ENCODE peak calls at places on chromosomes 2 and 18, in four cellular contexts. U is GM12878, Q is A549, J is HCT116. M is an unnamed sample.

GRCh38 chr2:167005096-167005495 is 116.8 kb downstream of the XIRP2 start:
- DNase-seq in U (no peak), Q (no peak), J (no peak), M (no peak)

GRCh38 chr18:4107049-4107459 is 348.1 kb downstream of the DLGAP1 start:
- DNase-seq in U (no peak), Q (no peak), J (no peak), M (no peak)

GRCh38 chr18:57436193-57436964 is 1.2 kb downstream of the ONECUT2 start:
- DNase-seq in U (no peak), Q (no peak), J (no peak), M (no peak)

GRCh38 chr18:67199993-67200617 is 316.4 kb downstream of the DSEL start:
- DNase-seq in U (peak), Q (peak), J (peak), M (peak)

GRCh38 chr2:46010925-46011490 is 286.2 kb upstream of the EPAS1 start:
- DNase-seq in U (no peak), Q (peak), J (peak), M (peak)

GRCh38 chr2:203453858-203454451 is 81.1 kb downstream of the RAPH1 start:
- DNase-seq in U (peak), Q (peak), J (peak), M (peak)

GRCh38 chr2:194907569-194907968 is 749.5 kb upstream of the SLC39A10 start:
- DNase-seq in U (no peak), Q (no peak), J (no peak), M (no peak)

GRCh38 chr2:39377226-39377939 is 59.7 kb downstream of the MAP4K3 start:
- DNase-seq in U (peak), Q (no peak), J (no peak), M (peak)

GRCh38 chr2:73243884-73244570 is 9.9 kb downstream of the CCT7 start:
- DNase-seq in U (no peak), Q (no peak), J (no peak), M (no peak)

GRCh38 chr2:136247204-136247990 is 129.4 kb upstream of the CXCR4 start:
- DNase-seq in U (no peak), Q (no peak), J (no peak), M (peak)

GRCh38 chr2:141041281-141041680 is 1089.5 kb downstream of the LRP1B start:
- DNase-seq in U (no peak), Q (no peak), J (no peak), M (no peak)

GRCh38 chr2:206700141-206700540 is 18.1 kb downstream of the DYTN start:
- DNase-seq in U (no peak), Q (no peak), J (no peak), M (peak)

GRCh38 chr2:98869868-98870267 is 66.2 kb downstream of the CRACDL start:
- DNase-seq in U (no peak), Q (no peak), J (no peak), M (no peak)

GRCh38 chr2:59745085-59745484 is 808.4 kb downstream of the BCL11A start:
- DNase-seq in U (no peak), Q (no peak), J (no peak), M (no peak)

GRCh38 chr18:79912409-79912991 is 39.0 kb downstream of the SLC66A2 start:
- DNase-seq in U (no peak), Q (no peak), J (no peak), M (no peak)

GRCh38 chr18:67417864-67418523 is 98.5 kb downstream of the DSEL start:
- DNase-seq in U (peak), Q (peak), J (no peak), M (peak)

GRCh38 chr2:36800381-36800780 is 103.9 kb downstream of the VIT start:
- DNase-seq in U (no peak), Q (no peak), J (no peak), M (no peak)

GRCh38 chr2:121502246-121502645 is 28.4 kb upstream of the RNU4ATAC start:
- DNase-seq in U (no peak), Q (no peak), J (no peak), M (no peak)

GRCh38 chr2:27720004-27720551 is 51.4 kb upstream of the MRPL33 start:
- DNase-seq in U (no peak), Q (peak), J (peak), M (peak)

GRCh38 chr2:43074052-43074451 is 152.4 kb downstream of the ZFP36L2 start:
- DNase-seq in U (no peak), Q (no peak), J (no peak), M (no peak)

GRCh38 chr2:96832751-96833507 is 10.9 kb downstream of the ANKRD23 start:
- DNase-seq in U (no peak), Q (peak), J (no peak), M (no peak)

GRCh38 chr18:26185267-26185666 is 41.0 kb upstream of the TAF4B start:
- DNase-seq in U (no peak), Q (peak), J (peak), M (peak)

GRCh38 chr2:61426267-61426897 is 44.5 kb downstream of the USP34 start:
- DNase-seq in U (no peak), Q (peak), J (peak), M (peak)

GRCh38 chr18:41145526-41145925 is 809.5 kb upstream of the PIK3C3 start:
- DNase-seq in U (no peak), Q (no peak), J (no peak), M (no peak)

GRCh38 chr18:36047521-36047920 is 19.8 kb downstream of the RPRD1A start:
- DNase-seq in U (no peak), Q (no peak), J (no peak), M (no peak)

GRCh38 chr18:28176933-28177827 is at the start of gene CDH2:
- DNase-seq in U (no peak), Q (peak), J (no peak), M (no peak)

GRCh38 chr18:55577812-55578539 is 10.0 kb downstream of the TCF4 start:
- DNase-seq in U (no peak), Q (peak), J (no peak), M (peak)
- TF ChIP-seq CTCF in U (peak), Q (peak), J (no peak), M (no peak)

GRCh38 chr18:32213693-32214092 is 23.9 kb downstream of the MEP1B start:
- DNase-seq in U (no peak), Q (no peak), J (no peak), M (no peak)

GRCh38 chr18:32216390-32216789 is 26.6 kb downstream of the MEP1B start:
- DNase-seq in U (no peak), Q (no peak), J (no peak), M (no peak)

DNA sequence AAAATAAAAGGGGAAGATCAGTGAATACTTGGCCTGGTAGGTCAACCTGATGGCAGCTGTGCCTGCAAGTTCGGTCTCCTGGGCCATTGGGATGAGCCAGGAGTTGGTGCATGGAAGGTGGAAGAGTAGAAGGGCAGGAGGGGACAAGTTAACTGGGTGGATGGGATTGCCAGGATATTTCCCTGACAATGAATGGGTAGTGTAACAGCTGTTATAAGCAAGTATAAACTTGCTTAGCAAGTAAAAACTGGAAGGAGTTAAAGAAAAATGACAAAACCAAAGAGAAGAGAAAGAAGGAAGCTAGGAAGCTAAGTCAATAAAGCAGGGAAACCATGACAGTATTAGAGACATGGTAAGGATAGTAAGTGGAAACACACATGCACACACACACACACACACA is 29.6 kb downstream of the MEP1B start:
- DNase-seq in U (no peak), Q (no peak), J (no peak), M (no peak)
- TF ChIP-seq MAX in U (no peak), Q (no peak), J (no peak), M (no peak)

GRCh38 chr2:215313219-215313656 is 1.4 kb downstream of the ATIC start:
- DNase-seq in U (no peak), Q (peak), J (no peak), M (no peak)

GRCh38 chr2:215314896-215315295 is 3.0 kb downstream of the ATIC start:
- DNase-seq in U (no peak), Q (no peak), J (no peak), M (no peak)

GRCh38 chr2:215315301-215315700 is 3.4 kb downstream of the ATIC start:
- DNase-seq in U (no peak), Q (no peak), J (no peak), M (no peak)

GRCh38 chr2:215316336-215316735 is 4.5 kb downstream of the ATIC start:
- DNase-seq in U (no peak), Q (no peak), J (no peak), M (no peak)

GRCh38 chr2:215311625-215312394 is at the start of gene ATIC:
- DNase-seq in U (peak), Q (peak), J (peak), M (peak)
- TF ChIP-seq POLR2A in U (peak), Q (peak), J (peak), M (peak)

GRCh38 chr18:21508302-21508701 is 92.2 kb downstream of the ESCO1 start:
- DNase-seq in U (no peak), Q (no peak), J (no peak), M (no peak)
- TF ChIP-seq CTCF in U (no peak), Q (no peak), J (no peak), M (no peak)

DNA sequence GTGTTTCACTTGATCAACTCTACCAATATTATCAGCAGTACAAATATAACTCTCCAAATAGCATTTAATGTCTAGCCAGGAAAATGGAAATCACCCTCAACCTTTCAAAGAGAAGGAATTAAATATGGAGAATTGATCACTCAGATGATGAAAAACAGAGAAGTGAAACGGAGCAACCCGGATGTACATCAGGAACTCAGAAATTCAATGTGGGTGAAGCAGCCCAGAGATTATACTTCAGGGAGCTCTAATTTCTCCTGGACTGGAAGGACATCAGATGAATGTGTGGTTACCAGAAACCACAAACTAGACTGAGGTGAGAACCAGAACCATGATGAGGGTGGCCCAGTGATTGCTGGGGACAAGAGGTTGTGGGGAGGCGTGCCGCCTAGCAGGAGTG is 35.5 kb upstream of the COBLL1 start:
- DNase-seq in U (no peak), Q (no peak), J (no peak), M (no peak)
- TF ChIP-seq MAX in U (no peak), Q (no peak), J (no peak), M (no peak)

GRCh38 chr2:109128466-109129355 is at the start of gene SH3RF3:
- DNase-seq in U (no peak), Q (peak), J (no peak), M (peak)
- TF ChIP-seq POLR2A in U (peak), Q (no peak), J (no peak), M (no peak)

GRCh38 chr2:70923378-70924015 is 12.2 kb upstream of the ATP6V1B1 start:
- DNase-seq in U (no peak), Q (peak), J (no peak), M (peak)
- TF ChIP-seq CTCF in U (peak), Q (peak), J (peak), M (peak)

M was measured in NB4.